ENCODE peak calls at places on chromosomes 12 and 14, in nine cellular contexts. One of them, this sample, is unnamed.

GRCh38 chr12:69497308-69498026 is 27.3 kb downstream of the FRS2 start:
- DNase-seq in AG09319: no peak
- DNase-seq in endodermal cell: no peak
- DNase-seq in nephron progenitor cell: no peak
- DNase-seq in AG10803: no peak
- DNase-seq in GM23338: no peak
- DNase-seq in H9: no peak
- DNase-seq in neural progenitor cell: no peak
- DNase-seq in AG04450: no peak
- DNase-seq in this sample: no peak

GRCh38 chr12:51714666-51715065 is 123.6 kb downstream of the SCN8A start:
- DNase-seq in H9: no peak
- DNase-seq in AG09319: no peak
- DNase-seq in AG04450: no peak
- DNase-seq in AG10803: peak
- DNase-seq in nephron progenitor cell: no peak
- DNase-seq in neural progenitor cell: no peak
- DNase-seq in endodermal cell: no peak
- DNase-seq in GM23338: no peak
- DNase-seq in this sample: no peak

GRCh38 chr14:54691525-54692260 is 124.8 kb downstream of the SAMD4A start:
- DNase-seq in neural progenitor cell: peak
- DNase-seq in endodermal cell: peak
- DNase-seq in AG04450: no peak
- DNase-seq in GM23338: peak
- DNase-seq in AG10803: peak
- DNase-seq in AG09319: no peak
- DNase-seq in H9: peak
- DNase-seq in nephron progenitor cell: peak
- DNase-seq in this sample: no peak

GRCh38 chr14:54785778-54786160 is 116.9 kb downstream of the GCH1 start:
- DNase-seq in neural progenitor cell: no peak
- DNase-seq in H9: no peak
- DNase-seq in endodermal cell: peak
- DNase-seq in AG09319: no peak
- DNase-seq in GM23338: no peak
- DNase-seq in AG10803: no peak
- DNase-seq in nephron progenitor cell: no peak
- DNase-seq in AG04450: no peak
- DNase-seq in this sample: no peak

GRCh38 chr14:71143391-71144290 is 236.4 kb downstream of the PCNX1 start:
- DNase-seq in neural progenitor cell: no peak
- DNase-seq in endodermal cell: no peak
- DNase-seq in GM23338: no peak
- DNase-seq in AG04450: peak
- DNase-seq in nephron progenitor cell: no peak
- DNase-seq in AG09319: no peak
- DNase-seq in AG10803: peak
- DNase-seq in H9: no peak
- DNase-seq in this sample: no peak

GRCh38 chr12:14893471-14894250 is 8.0 kb upstream of the MGP start:
- DNase-seq in GM23338: no peak
- DNase-seq in AG09319: no peak
- DNase-seq in AG10803: no peak
- DNase-seq in nephron progenitor cell: no peak
- DNase-seq in H9: no peak
- DNase-seq in endodermal cell: no peak
- DNase-seq in AG04450: no peak
- DNase-seq in neural progenitor cell: no peak
- DNase-seq in this sample: no peak

GRCh38 chr12:38160318-38161122 is 156.1 kb upstream of the ALG10B start:
- DNase-seq in nephron progenitor cell: no peak
- DNase-seq in GM23338: no peak
- DNase-seq in H9: no peak
- DNase-seq in AG10803: no peak
- DNase-seq in endodermal cell: no peak
- DNase-seq in AG09319: no peak
- DNase-seq in AG04450: no peak
- DNase-seq in neural progenitor cell: no peak
- DNase-seq in this sample: no peak

GRCh38 chr14:69092840-69093422 is 60.0 kb downstream of the DCAF5 start:
- DNase-seq in endodermal cell: no peak
- DNase-seq in AG04450: no peak
- DNase-seq in H9: no peak
- DNase-seq in neural progenitor cell: no peak
- DNase-seq in GM23338: no peak
- DNase-seq in AG10803: no peak
- DNase-seq in nephron progenitor cell: no peak
- DNase-seq in AG09319: no peak
- DNase-seq in this sample: no peak

GRCh38 chr14:36522347-36522971 is 2.4 kb upstream of the NKX2-1 start:
- DNase-seq in H9: peak
- DNase-seq in AG10803: no peak
- DNase-seq in neural progenitor cell: peak
- DNase-seq in AG09319: no peak
- DNase-seq in endodermal cell: peak
- DNase-seq in nephron progenitor cell: peak
- DNase-seq in GM23338: peak
- DNase-seq in AG04450: no peak
- DNase-seq in this sample: no peak

GRCh38 chr14:36522972-36523685 is 3.1 kb upstream of the NKX2-1 start:
- DNase-seq in endodermal cell: peak
- DNase-seq in AG04450: no peak
- DNase-seq in AG10803: no peak
- DNase-seq in neural progenitor cell: peak
- DNase-seq in H9: no peak
- DNase-seq in AG09319: no peak
- DNase-seq in nephron progenitor cell: peak
- DNase-seq in GM23338: peak
- DNase-seq in this sample: no peak

GRCh38 chr14:36524874-36525745 is 5.1 kb upstream of the NKX2-1 start:
- DNase-seq in GM23338: peak
- DNase-seq in AG10803: no peak
- DNase-seq in endodermal cell: peak
- DNase-seq in AG04450: no peak
- DNase-seq in neural progenitor cell: peak
- DNase-seq in H9: peak
- DNase-seq in nephron progenitor cell: peak
- DNase-seq in AG09319: no peak
- DNase-seq in this sample: no peak

GRCh38 chr14:36525746-36526099 is 5.7 kb upstream of the NKX2-1 start:
- DNase-seq in nephron progenitor cell: no peak
- DNase-seq in AG09319: no peak
- DNase-seq in endodermal cell: no peak
- DNase-seq in H9: no peak
- DNase-seq in AG04450: no peak
- DNase-seq in AG10803: no peak
- DNase-seq in neural progenitor cell: no peak
- DNase-seq in GM23338: no peak
- DNase-seq in this sample: no peak

DNA sequence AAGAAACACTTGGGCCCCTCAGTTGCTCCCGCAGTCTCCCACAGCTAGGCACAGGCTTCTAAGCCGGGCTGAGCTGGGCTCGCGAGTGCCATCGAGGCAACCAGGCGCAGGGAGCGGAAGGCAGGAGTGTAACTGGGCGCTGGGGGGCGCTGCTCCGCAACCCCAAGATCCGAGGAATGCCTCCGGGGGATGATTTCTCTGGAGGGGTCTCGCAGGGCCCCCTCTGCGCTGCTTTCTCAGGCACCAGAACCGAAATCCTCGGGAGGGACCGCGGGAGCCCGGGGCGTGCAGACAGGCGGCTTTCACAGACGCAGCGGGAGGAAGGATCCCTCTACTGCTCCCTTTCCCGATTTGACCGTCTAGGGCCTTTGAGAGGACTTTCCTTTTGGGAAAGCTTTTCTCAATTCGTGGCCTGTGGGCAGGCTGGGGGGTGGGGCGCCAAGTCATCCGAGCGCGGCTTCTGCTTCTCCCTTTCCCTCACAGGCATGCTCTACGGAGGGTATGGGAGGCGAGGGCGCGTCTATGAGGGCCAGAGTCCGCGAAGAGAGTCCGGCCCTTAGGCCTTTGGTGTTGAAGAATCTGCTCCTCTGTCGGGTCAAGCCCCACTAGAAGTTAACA is 4.3 kb upstream of the NKX2-1 start:
- DNase-seq in GM23338: peak
- DNase-seq in AG09319: no peak
- DNase-seq in H9: peak
- DNase-seq in neural progenitor cell: peak
- DNase-seq in nephron progenitor cell: peak
- DNase-seq in endodermal cell: peak
- DNase-seq in AG10803: no peak
- DNase-seq in AG04450: no peak
- DNase-seq in this sample: no peak
- TF ChIP-seq CTCF in GM23338: peak
- TF ChIP-seq CTCF in AG09319: no peak
- TF ChIP-seq CTCF in H9: peak
- TF ChIP-seq CTCF in neural progenitor cell: peak
- TF ChIP-seq CTCF in nephron progenitor cell: peak
- TF ChIP-seq CTCF in endodermal cell: peak
- TF ChIP-seq CTCF in AG10803: no peak
- TF ChIP-seq CTCF in AG04450: no peak
- TF ChIP-seq CTCF in this sample: peak

DNA sequence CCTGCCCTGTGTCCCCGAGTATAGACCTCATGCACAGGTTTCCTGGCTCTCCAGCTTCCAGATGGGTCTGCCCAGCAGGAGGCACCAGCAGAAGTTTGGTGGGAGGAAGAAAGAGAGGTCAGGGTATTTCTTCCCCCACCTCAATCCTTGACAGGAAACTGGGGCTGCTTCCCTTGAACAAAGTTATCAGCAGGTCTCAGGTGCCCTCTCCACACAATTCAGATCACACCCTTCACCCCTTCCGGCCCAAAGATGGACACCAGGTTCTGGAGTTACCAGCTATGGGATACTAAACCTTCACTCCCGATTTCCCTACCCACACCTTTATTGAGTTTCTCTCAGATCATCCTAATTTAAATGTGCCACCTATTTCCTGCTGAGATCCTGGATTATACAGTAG is 1.2 kb downstream of the SART3 start:
- DNase-seq in GM23338: no peak
- DNase-seq in AG10803: no peak
- DNase-seq in H9: no peak
- DNase-seq in endodermal cell: peak
- DNase-seq in AG04450: no peak
- DNase-seq in nephron progenitor cell: no peak
- DNase-seq in neural progenitor cell: no peak
- DNase-seq in AG09319: no peak
- DNase-seq in this sample: no peak
- TF ChIP-seq CTCF in GM23338: no peak
- TF ChIP-seq CTCF in AG10803: no peak
- TF ChIP-seq CTCF in H9: no peak
- TF ChIP-seq CTCF in endodermal cell: no peak
- TF ChIP-seq CTCF in AG04450: peak
- TF ChIP-seq CTCF in nephron progenitor cell: no peak
- TF ChIP-seq CTCF in neural progenitor cell: no peak
- TF ChIP-seq CTCF in AG09319: no peak
- TF ChIP-seq CTCF in this sample: peak

GRCh38 chr14:92598549-92598905 is 84.9 kb downstream of the RIN3 start:
- DNase-seq in neural progenitor cell: no peak
- DNase-seq in AG09319: no peak
- DNase-seq in H9: no peak
- DNase-seq in AG04450: no peak
- DNase-seq in GM23338: no peak
- DNase-seq in endodermal cell: no peak
- DNase-seq in nephron progenitor cell: no peak
- DNase-seq in AG10803: no peak
- DNase-seq in this sample: no peak

GRCh38 chr14:92601131-92601710 is 87.6 kb downstream of the RIN3 start:
- DNase-seq in H9: no peak
- DNase-seq in endodermal cell: peak
- DNase-seq in nephron progenitor cell: no peak
- DNase-seq in AG09319: no peak
- DNase-seq in GM23338: no peak
- DNase-seq in AG04450: no peak
- DNase-seq in neural progenitor cell: no peak
- DNase-seq in AG10803: no peak
- DNase-seq in this sample: no peak

GRCh38 chr14:92601757-92602417 is 88.3 kb downstream of the RIN3 start:
- DNase-seq in nephron progenitor cell: no peak
- DNase-seq in GM23338: no peak
- DNase-seq in AG09319: no peak
- DNase-seq in endodermal cell: no peak
- DNase-seq in neural progenitor cell: no peak
- DNase-seq in H9: no peak
- DNase-seq in AG04450: no peak
- DNase-seq in AG10803: peak
- DNase-seq in this sample: no peak

GRCh38 chr14:92599786-92600185 is 86.2 kb downstream of the RIN3 start:
- DNase-seq in AG04450: no peak
- DNase-seq in H9: no peak
- DNase-seq in AG10803: no peak
- DNase-seq in GM23338: no peak
- DNase-seq in endodermal cell: no peak
- DNase-seq in nephron progenitor cell: no peak
- DNase-seq in neural progenitor cell: no peak
- DNase-seq in AG09319: no peak
- DNase-seq in this sample: no peak

DNA sequence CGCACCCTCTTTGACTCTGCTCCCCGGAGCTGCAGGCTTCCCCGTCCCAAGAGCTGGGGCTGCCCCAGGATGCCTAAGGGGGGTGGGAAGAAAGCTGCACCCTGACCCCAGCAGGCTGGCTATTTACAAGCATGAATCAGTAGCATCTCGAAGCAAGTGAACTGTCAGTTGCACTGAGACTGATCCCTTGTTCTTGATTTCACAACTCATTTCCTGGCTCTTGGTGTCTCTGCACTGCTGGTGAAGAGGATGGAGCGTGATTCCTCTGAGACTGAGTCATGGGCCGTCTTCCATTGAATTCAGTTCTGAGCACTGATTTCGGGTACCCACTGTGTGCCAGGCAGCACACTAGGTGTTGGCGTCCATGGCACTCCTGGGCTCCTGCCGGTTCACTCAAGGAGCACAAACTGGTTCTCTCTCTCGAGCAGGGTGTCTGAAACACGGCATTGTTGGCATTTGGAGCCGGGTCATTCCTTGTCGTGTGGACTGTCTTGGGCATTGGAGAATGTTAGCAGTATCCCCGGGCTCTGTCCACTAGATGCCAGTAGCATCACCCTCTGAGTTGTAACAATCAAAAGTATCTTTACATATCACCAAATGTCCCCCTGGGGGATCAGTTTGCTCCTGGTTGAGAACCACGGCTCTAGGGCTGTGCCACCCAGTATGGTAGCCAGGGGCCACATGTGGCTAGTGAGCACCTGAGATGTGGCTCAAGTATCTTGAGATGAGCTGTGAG is 86.9 kb downstream of the RIN3 start:
- DNase-seq in neural progenitor cell: no peak
- DNase-seq in AG09319: no peak
- DNase-seq in nephron progenitor cell: no peak
- DNase-seq in AG10803: peak
- DNase-seq in GM23338: no peak
- DNase-seq in AG04450: no peak
- DNase-seq in H9: no peak
- DNase-seq in endodermal cell: peak
- DNase-seq in this sample: peak
- TF ChIP-seq CTCF in neural progenitor cell: no peak
- TF ChIP-seq CTCF in AG09319: peak
- TF ChIP-seq CTCF in nephron progenitor cell: no peak
- TF ChIP-seq CTCF in AG10803: no peak
- TF ChIP-seq CTCF in GM23338: no peak
- TF ChIP-seq CTCF in AG04450: peak
- TF ChIP-seq CTCF in H9: no peak
- TF ChIP-seq CTCF in endodermal cell: no peak
- TF ChIP-seq CTCF in this sample: peak

GRCh38 chr12:2691001-2691339 is 103.8 kb upstream of the FKBP4 start:
- DNase-seq in neural progenitor cell: peak
- DNase-seq in endodermal cell: peak
- DNase-seq in nephron progenitor cell: peak
- DNase-seq in H9: peak
- DNase-seq in AG04450: no peak
- DNase-seq in AG10803: no peak
- DNase-seq in AG09319: no peak
- DNase-seq in GM23338: peak
- DNase-seq in this sample: no peak

GRCh38 chr12:2691340-2692111 is 103.2 kb upstream of the FKBP4 start:
- DNase-seq in GM23338: peak
- DNase-seq in AG09319: no peak
- DNase-seq in neural progenitor cell: peak
- DNase-seq in H9: peak
- DNase-seq in AG04450: no peak
- DNase-seq in endodermal cell: peak
- DNase-seq in AG10803: no peak
- DNase-seq in nephron progenitor cell: peak
- DNase-seq in this sample: no peak

GRCh38 chr12:2693980-2694379 is 100.8 kb upstream of the FKBP4 start:
- DNase-seq in neural progenitor cell: no peak
- DNase-seq in AG04450: no peak
- DNase-seq in AG10803: no peak
- DNase-seq in endodermal cell: no peak
- DNase-seq in nephron progenitor cell: no peak
- DNase-seq in H9: no peak
- DNase-seq in AG09319: no peak
- DNase-seq in GM23338: no peak
- DNase-seq in this sample: no peak

GRCh38 chr12:2692156-2692555 is 102.6 kb upstream of the FKBP4 start:
- DNase-seq in AG04450: no peak
- DNase-seq in AG10803: no peak
- DNase-seq in nephron progenitor cell: no peak
- DNase-seq in neural progenitor cell: no peak
- DNase-seq in endodermal cell: no peak
- DNase-seq in AG09319: no peak
- DNase-seq in GM23338: no peak
- DNase-seq in H9: peak
- DNase-seq in this sample: no peak

GRCh38 chr12:2693204-2693860 is 101.4 kb upstream of the FKBP4 start:
- DNase-seq in endodermal cell: peak
- DNase-seq in AG09319: no peak
- DNase-seq in AG10803: no peak
- DNase-seq in AG04450: no peak
- DNase-seq in H9: peak
- DNase-seq in nephron progenitor cell: no peak
- DNase-seq in GM23338: peak
- DNase-seq in neural progenitor cell: peak
- DNase-seq in this sample: no peak
- TF ChIP-seq CTCF in endodermal cell: peak
- TF ChIP-seq CTCF in AG09319: no peak
- TF ChIP-seq CTCF in AG10803: peak
- TF ChIP-seq CTCF in AG04450: peak
- TF ChIP-seq CTCF in H9: peak
- TF ChIP-seq CTCF in nephron progenitor cell: no peak
- TF ChIP-seq CTCF in GM23338: peak
- TF ChIP-seq CTCF in neural progenitor cell: peak
- TF ChIP-seq CTCF in this sample: no peak

This sample was measured in epithelial cell of proximal tubule.